ENCODE peak calls at places on chromosomes 3 and 15, in four cellular contexts. M is left lung, X is HepG2, I is WERI-Rb-1. A is an unnamed sample.

GRCh38 chr3:155747286-155747685 is 2.4 kb upstream of the PLCH1 start:
- DNase-seq in X (peak), I (no peak), M (no peak), A (no peak)

GRCh38 chr3:173913397-173913796 is 515.9 kb downstream of the NLGN1 start:
- DNase-seq in X (no peak), M (no peak), I (peak), A (no peak)

GRCh38 chr3:110413807-110414748 is 657.5 kb upstream of the NECTIN3 start:
- DNase-seq in I (no peak), M (no peak), X (no peak), A (peak)

GRCh38 chr15:80876034-80876433 is 96.9 kb downstream of the CEMIP start:
- DNase-seq in X (no peak), I (no peak), M (no peak), A (no peak)

GRCh38 chr15:75656813-75657212 is 9.1 kb downstream of the SNX33 start:
- DNase-seq in X (no peak), I (no peak), M (no peak), A (no peak)

GRCh38 chr3:128517648-128518047 is 24.6 kb upstream of the GATA2 start:
- DNase-seq in I (no peak), M (no peak), X (no peak), A (no peak)

GRCh38 chr3:43236008-43236407 is 50.3 kb upstream of the SNRK start:
- DNase-seq in I (no peak), X (no peak), M (no peak), A (no peak)

GRCh38 chr3:192830279-192831110 is 87.2 kb downstream of the MB21D2 start:
- DNase-seq in I (no peak), X (no peak), M (no peak), A (no peak)

GRCh38 chr3:146390967-146391366 is 78.4 kb downstream of the PLSCR2 start:
- DNase-seq in M (no peak), X (no peak), I (no peak), A (peak)

GRCh38 chr15:44243829-44244228 is 44.7 kb upstream of the GOLM2 start:
- DNase-seq in X (no peak), I (no peak), M (no peak), A (no peak)

GRCh38 chr3:15314276-15314675 is 18.1 kb downstream of the SH3BP5 start:
- DNase-seq in I (no peak), M (no peak), X (no peak), A (no peak)

GRCh38 chr3:126934149-126934548 is 48.8 kb upstream of the PLXNA1 start:
- DNase-seq in I (no peak), M (no peak), X (no peak), A (peak)

GRCh38 chr15:67806539-67806935 is 18.8 kb upstream of the SKOR1 start:
- DNase-seq in M (no peak), X (no peak), I (no peak), A (no peak)

GRCh38 chr3:72161870-72162617 is 377.1 kb upstream of the PROK2 start:
- DNase-seq in I (no peak), M (no peak), X (no peak), A (peak)

GRCh38 chr3:187735383-187735782 is 9.9 kb downstream of the BCL6 start:
- DNase-seq in M (no peak), X (no peak), I (no peak), A (no peak)

GRCh38 chr3:187736418-187736871 is 8.8 kb downstream of the BCL6 start:
- DNase-seq in M (no peak), X (no peak), I (no peak), A (peak)

GRCh38 chr3:187735837-187736236 is 9.4 kb downstream of the BCL6 start:
- DNase-seq in M (no peak), I (no peak), X (no peak), A (no peak)

GRCh38 chr3:187733371-187733770 is 11.9 kb downstream of the BCL6 start:
- DNase-seq in M (no peak), I (no peak), X (no peak), A (no peak)

GRCh38 chr3:187734841-187735240 is 10.4 kb downstream of the BCL6 start:
- DNase-seq in M (no peak), X (no peak), I (no peak), A (peak)
- H3K4me3 ChIP-seq in M (peak), X (no peak), I (no peak), A (no peak)

DNA sequence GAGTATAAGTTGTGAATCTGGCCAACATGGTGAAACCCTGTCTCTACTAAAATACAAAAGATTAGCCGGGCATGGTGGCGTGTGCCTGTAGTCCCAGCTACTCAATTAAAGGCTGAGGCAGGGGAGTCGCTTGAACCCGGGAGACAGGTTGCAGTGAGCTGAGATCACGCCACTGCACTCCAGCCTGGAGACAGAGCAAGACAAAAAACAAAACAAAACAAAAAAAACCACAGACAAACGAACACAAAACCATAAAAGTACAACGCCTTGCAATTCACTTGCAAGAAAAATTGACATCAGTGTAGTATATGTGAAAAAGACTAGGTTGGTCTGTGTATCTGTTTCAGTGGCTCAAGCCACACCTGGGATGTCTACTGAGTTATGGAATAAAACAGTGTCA is 29.9 kb upstream of the CCDC80 start:
- DNase-seq in I (no peak), X (no peak), M (no peak), A (no peak)
- TF ChIP-seq CTCF in I (no peak), X (no peak), M (no peak), A (no peak)

GRCh38 chr15:85556618-85556895 is 176.2 kb downstream of the AKAP13 start:
- DNase-seq in I (no peak), M (no peak), X (no peak), A (no peak)

GRCh38 chr15:85558747-85559327 is 178.4 kb downstream of the AKAP13 start:
- DNase-seq in X (no peak), I (no peak), M (no peak), A (no peak)

GRCh38 chr15:85559530-85559929 is 179.1 kb downstream of the AKAP13 start:
- DNase-seq in X (no peak), M (no peak), I (no peak), A (no peak)

GRCh38 chr15:85555875-85556617 is 175.6 kb downstream of the AKAP13 start:
- DNase-seq in M (no peak), X (no peak), I (no peak), A (peak)

GRCh38 chr15:85557385-85557784 is 177.0 kb downstream of the AKAP13 start:
- DNase-seq in I (no peak), X (no peak), M (no peak), A (no peak)
- H3K4me3 ChIP-seq in I (no peak), X (no peak), M (no peak), A (no peak)

GRCh38 chr3:49859576-49860305 is 3.4 kb upstream of the TRAIP start:
- DNase-seq in I (no peak), X (no peak), M (no peak), A (no peak)

GRCh38 chr3:49855662-49856061 is 702 bp downstream of the TRAIP start:
- DNase-seq in M (no peak), I (no peak), X (no peak), A (no peak)

DNA sequence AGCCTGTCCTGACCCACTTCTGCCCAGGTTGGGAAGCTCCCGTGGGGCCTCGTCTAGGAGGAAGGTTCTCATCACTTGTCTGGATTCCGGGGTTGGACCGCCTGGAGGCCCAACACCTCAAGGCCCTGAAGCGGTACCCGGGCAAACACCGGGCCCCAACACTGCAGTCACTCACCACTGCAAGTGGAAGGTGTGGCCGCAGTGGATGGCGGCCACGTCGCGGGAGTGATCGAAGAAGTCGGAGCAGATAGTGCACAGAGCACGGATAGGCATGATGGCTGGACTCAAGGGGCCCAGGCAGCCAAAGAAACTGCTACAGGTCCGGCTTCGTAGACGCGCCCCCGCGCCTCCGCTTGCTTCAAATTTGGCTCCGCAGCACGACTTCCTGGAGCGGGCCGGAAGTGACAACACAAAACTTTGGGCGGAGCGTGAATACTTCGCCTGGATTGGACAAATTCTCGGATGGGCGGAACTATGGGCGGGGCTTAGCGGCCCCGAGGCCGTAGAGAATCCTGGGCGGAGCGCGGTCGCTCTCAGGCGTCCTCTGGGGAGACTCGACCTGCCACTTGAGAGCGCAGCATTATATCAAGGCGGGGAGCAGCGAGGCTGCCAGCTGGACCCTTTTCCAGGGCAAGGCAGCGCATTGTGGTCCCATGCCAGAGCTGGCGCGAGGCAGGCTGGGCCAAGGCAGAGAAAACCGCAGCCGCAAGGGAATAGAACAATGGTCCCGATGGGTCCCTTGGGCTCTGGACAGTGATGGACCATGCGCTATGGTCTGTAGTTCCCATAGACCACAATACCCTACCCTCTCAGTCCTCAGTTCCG is at the start of gene TRAIP:
- DNase-seq in I (peak), M (peak), X (peak), A (peak)
- TF ChIP-seq CTCF in I (peak), M (no peak), X (peak), A (no peak)

GRCh38 chr3:13017361-13018038 is 55.7 kb downstream of the IQSEC1 start:
- DNase-seq in M (peak), X (no peak), I (no peak), A (no peak)

GRCh38 chr3:13014755-13015285 is 58.4 kb downstream of the IQSEC1 start:
- DNase-seq in X (no peak), I (no peak), M (peak), A (no peak)

GRCh38 chr3:13015286-13016082 is 57.7 kb downstream of the IQSEC1 start:
- DNase-seq in X (no peak), I (no peak), M (peak), A (no peak)

GRCh38 chr3:13016726-13017255 is 56.4 kb downstream of the IQSEC1 start:
- DNase-seq in X (no peak), I (no peak), M (no peak), A (no peak)

DNA sequence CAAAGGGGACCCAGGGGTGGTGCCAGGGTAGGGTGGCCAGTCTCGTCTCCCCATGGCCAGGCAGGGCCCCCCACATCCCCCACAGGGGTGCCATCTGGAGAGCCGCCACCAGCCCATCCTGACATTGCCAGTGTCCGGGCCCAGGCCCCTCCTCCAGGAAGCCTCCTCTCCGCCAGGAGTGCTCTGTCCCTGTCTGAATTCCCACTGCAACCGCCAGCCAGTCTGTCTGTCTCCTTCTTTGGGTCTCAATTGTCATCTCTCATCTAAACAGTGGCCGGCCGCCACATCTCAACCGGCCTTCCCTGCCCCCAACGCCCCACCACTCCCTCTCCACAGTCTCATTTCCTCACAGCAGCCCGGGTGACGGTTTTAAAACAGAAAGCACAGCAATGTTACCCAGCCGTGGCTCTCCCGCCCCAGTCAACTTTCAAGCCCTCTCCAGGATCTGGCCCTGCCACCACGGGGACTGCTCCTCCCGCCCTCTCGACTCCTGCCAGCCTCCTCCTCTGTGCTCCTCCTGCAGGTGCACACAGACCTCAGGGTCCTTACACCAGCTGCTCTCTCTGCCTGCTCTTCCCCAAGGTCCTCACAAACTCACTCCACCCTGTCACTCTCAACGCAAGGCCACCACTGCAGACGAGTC is 57.0 kb downstream of the IQSEC1 start:
- DNase-seq in X (no peak), M (peak), I (no peak), A (no peak)
- H3K4me3 ChIP-seq in X (no peak), M (peak), I (no peak), A (no peak)

GRCh38 chr15:100909582-100909981 is 9.6 kb upstream of the LRRK1 start:
- DNase-seq in M (no peak), I (no peak), X (no peak), A (no peak)

GRCh38 chr15:100903191-100903590 is 16.0 kb upstream of the LRRK1 start:
- DNase-seq in M (no peak), X (no peak), I (no peak), A (peak)

GRCh38 chr15:100902436-100903190 is 16.5 kb upstream of the LRRK1 start:
- DNase-seq in X (peak), I (no peak), M (peak), A (peak)

GRCh38 chr15:100908466-100908865 is 10.7 kb upstream of the LRRK1 start:
- DNase-seq in I (no peak), M (no peak), X (no peak), A (no peak)

GRCh38 chr15:100905855-100906254 is 13.3 kb upstream of the LRRK1 start:
- DNase-seq in M (no peak), X (no peak), I (no peak), A (no peak)
- TF ChIP-seq CTCF in M (no peak), X (no peak), I (no peak), A (no peak)

A was measured in fibroblast of villous mesenchyme.